ENCODE peak calls at places on chromosomes 13 and 19, in seven cellular contexts. U is heart right ventricle, K is uterus, R is stomach, G is pancreas, W is neural progenitor cell, Y is fibroblast of lung. Q is an unnamed sample. For H3K4me1, the result is how much of the 10 kb centered on the place peaks cover.

GRCh38 chr13:42880241-42880640 is 98.9 kb downstream of the FAM216B start:
- DNase-seq in U (no peak), K (peak), R (no peak), G (no peak), W (no peak), Y (no peak), Q (no peak)

GRCh38 chr13:66803013-66803739 is 427.0 kb downstream of the PCDH9 start:
- DNase-seq in U (no peak), K (no peak), R (no peak), G (no peak), W (no peak), Y (no peak), Q (no peak)

GRCh38 chr13:31105020-31105800 is 56.5 kb downstream of the HSPH1 start:
- DNase-seq in U (no peak), K (no peak), R (no peak), G (no peak), W (no peak), Y (peak), Q (no peak)

GRCh38 chr19:48135411-48135810 is 24.8 kb upstream of the PLA2G4C start:
- DNase-seq in U (no peak), K (no peak), R (no peak), G (no peak), W (no peak), Y (no peak), Q (no peak)

GRCh38 chr19:7397687-7398086 is 49.0 kb downstream of the ARHGEF18 start:
- DNase-seq in U (no peak), K (no peak), R (no peak), G (no peak), W (no peak), Y (peak), Q (no peak)

GRCh38 chr13:93473441-93474270 is 247.0 kb downstream of the GPC6 start:
- DNase-seq in U (no peak), K (no peak), R (no peak), G (no peak), W (no peak), Y (peak), Q (no peak)

GRCh38 chr13:50969691-50970090 is 60.1 kb downstream of the RNASEH2B start:
- DNase-seq in U (no peak), K (no peak), R (no peak), G (no peak), W (peak), Y (peak), Q (peak)

GRCh38 chr13:32264407-32264806 is 50.8 kb downstream of the ZAR1L start:
- DNase-seq in U (peak), K (peak), R (peak), G (no peak), W (no peak), Y (peak), Q (no peak)

GRCh38 chr13:39960206-39960605 is 304.7 kb downstream of the COG6 start:
- DNase-seq in U (no peak), K (no peak), R (no peak), G (no peak), W (no peak), Y (no peak), Q (no peak)

GRCh38 chr19:39539165-39539518 is 819 bp downstream of the EID2 start:
- DNase-seq in U (no peak), K (no peak), R (no peak), G (no peak), W (peak), Y (peak), Q (no peak)

GRCh38 chr13:27620377-27621115 is at the start of gene LNX2:
- DNase-seq in U (peak), K (peak), R (peak), G (peak), W (peak), Y (peak), Q (peak)

GRCh38 chr19:10603873-10604459 is 16.9 kb upstream of the AP1M2 start:
- DNase-seq in U (no peak), K (no peak), R (peak), G (no peak), W (peak), Y (no peak), Q (no peak)

GRCh38 chr13:27619711-27620376 is 485 bp downstream of the LNX2 start:
- DNase-seq in U (peak), K (no peak), R (no peak), G (peak), W (no peak), Y (peak), Q (no peak)

GRCh38 chr13:47572375-47572774 is 428.7 kb downstream of the SUCLA2 start:
- DNase-seq in U (no peak), K (no peak), R (no peak), G (no peak), W (no peak), Y (no peak), Q (no peak)

GRCh38 chr13:100063906-100064305 is 25.0 kb upstream of the PCCA start:
- DNase-seq in U (no peak), K (no peak), R (no peak), G (no peak), W (peak), Y (no peak), Q (no peak)

GRCh38 chr19:50311723-50312635 is 17.2 kb downstream of the KCNC3 start:
- DNase-seq in U (no peak), K (no peak), R (no peak), G (no peak), W (peak), Y (no peak), Q (peak)

GRCh38 chr19:4284176-4284958 is 5.3 kb downstream of the SHD start:
- DNase-seq in U (no peak), K (no peak), R (no peak), G (no peak), W (peak), Y (no peak), Q (peak)

GRCh38 chr19:45913874-45914830 is at the start of gene NANOS2:
- DNase-seq in U (peak), K (no peak), R (no peak), G (no peak), W (peak), Y (no peak), Q (peak)

GRCh38 chr13:24128962-24129361 is 31.6 kb upstream of the SPATA13 start:
- DNase-seq in U (no peak), K (no peak), R (no peak), G (no peak), W (no peak), Y (no peak), Q (no peak)

GRCh38 chr19:46950526-46951235 is 69.0 kb upstream of the NPAS1 start:
- DNase-seq in U (no peak), K (no peak), R (no peak), G (no peak), W (no peak), Y (no peak), Q (no peak)

GRCh38 chr19:7083076-7083956 is 13.8 kb downstream of the ZNF557 start:
- DNase-seq in U (no peak), K (no peak), R (no peak), G (no peak), W (no peak), Y (peak), Q (peak)

GRCh38 chr13:110347088-110347487 is 40.0 kb downstream of the COL4A2 start:
- DNase-seq in U (no peak), K (peak), R (no peak), G (no peak), W (no peak), Y (no peak), Q (no peak)

GRCh38 chr19:32896516-32897214 is 27.1 kb upstream of the SLC7A9 start:
- DNase-seq in U (no peak), K (no peak), R (no peak), G (no peak), W (no peak), Y (peak), Q (peak)

GRCh38 chr19:13547102-13547501 is 40.8 kb upstream of the CACNA1A start:
- DNase-seq in U (no peak), K (no peak), R (no peak), G (no peak), W (no peak), Y (no peak), Q (no peak)

GRCh38 chr13:109813663-109814062 is 27.3 kb upstream of the IRS2 start:
- DNase-seq in U (no peak), K (no peak), R (no peak), G (no peak), W (no peak), Y (no peak), Q (no peak)

GRCh38 chr19:801861-802496 is 4.7 kb downstream of the PTBP1 start:
- DNase-seq in U (no peak), K (peak), R (peak), G (peak), W (no peak), Y (peak), Q (peak)
- H3K4me3 ChIP-seq in U (no peak), K (peak), R (peak), G (peak), W (no peak), Y (peak), Q (no peak)

GRCh38 chr13:46297338-46297737 is 85.6 kb downstream of the LRRC63 start:
- DNase-seq in U (no peak), K (no peak), R (no peak), G (no peak), W (no peak), Y (peak), Q (no peak)
- H3K27ac ChIP-seq in U (no peak), K (no peak), R (peak), G (no peak), W (no peak), Y (peak), Q (no peak)

DNA sequence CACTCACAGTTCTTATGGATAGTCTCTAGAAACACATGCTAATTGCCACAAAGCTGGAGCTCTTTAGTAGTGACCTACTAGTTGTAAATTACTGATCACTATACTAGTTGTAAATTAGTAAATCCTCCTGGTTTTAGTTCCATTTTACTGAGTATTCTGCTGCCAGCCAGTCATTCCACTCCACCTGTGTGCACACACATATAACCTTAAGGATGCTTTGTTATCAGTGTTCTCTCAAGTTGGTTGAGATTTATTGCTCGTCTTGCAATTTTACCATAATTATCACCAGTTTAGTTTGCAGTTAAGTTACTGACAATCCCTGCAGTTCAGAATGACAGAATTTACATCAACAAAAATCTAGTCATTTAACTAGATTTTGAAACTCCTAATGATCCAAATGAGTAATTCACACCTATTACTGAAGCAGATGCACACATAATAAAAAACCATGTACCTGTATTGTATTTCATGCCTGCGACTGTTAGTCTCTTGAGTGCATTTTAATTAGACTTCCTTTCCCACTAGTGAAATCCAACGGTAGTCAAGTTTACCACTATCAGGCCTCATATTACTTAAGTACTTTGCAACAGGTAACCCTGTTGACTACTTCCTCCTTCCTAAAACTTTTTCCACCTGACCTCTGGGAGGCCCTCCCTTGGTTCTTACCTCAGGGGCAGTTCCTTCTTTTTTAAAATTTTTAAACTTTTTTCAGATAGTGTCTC is 7.6 kb downstream of the TPT1 start:
- DNase-seq in U (no peak), K (no peak), R (no peak), G (no peak), W (no peak), Y (no peak), Q (no peak)
- H3K4me1 ChIP-seq in U (half or more), K (under half), R (half or more), G (under half), W (under half), Y (under half), Q (under half)

DNA sequence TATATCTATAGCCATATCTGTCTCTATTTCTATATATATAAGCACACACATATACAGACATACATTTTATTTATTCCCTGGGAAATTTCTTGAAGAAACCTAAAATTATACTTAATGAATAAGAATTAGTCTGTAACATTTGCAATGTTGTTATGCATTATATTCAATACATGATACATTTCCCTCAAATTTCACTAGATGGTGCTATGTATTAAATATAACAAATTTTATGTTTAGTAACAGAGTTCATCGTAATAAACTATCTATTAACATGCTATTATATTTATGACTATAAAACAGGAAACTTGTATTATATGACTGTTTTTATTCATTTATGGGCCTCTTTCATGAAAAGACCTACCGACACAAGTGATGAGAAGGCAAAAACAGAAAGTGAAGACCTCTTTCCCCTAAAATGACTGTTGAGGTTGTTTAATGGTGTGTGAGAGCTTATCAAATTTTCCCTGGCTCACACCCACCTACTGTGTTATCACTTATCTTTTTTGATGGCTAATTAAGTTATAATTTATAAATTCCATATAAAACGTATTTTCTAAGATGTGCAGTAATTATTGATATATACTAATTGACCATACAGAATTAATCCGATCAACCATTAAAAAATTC is 881.9 kb downstream of the SLITRK6 start:
- DNase-seq in U (no peak), K (no peak), R (no peak), G (no peak), W (no peak), Y (peak), Q (peak)
- H3K4me3 ChIP-seq in U (no peak), K (no peak), R (no peak), G (no peak), W (no peak), Y (no peak), Q (no peak)

DNA sequence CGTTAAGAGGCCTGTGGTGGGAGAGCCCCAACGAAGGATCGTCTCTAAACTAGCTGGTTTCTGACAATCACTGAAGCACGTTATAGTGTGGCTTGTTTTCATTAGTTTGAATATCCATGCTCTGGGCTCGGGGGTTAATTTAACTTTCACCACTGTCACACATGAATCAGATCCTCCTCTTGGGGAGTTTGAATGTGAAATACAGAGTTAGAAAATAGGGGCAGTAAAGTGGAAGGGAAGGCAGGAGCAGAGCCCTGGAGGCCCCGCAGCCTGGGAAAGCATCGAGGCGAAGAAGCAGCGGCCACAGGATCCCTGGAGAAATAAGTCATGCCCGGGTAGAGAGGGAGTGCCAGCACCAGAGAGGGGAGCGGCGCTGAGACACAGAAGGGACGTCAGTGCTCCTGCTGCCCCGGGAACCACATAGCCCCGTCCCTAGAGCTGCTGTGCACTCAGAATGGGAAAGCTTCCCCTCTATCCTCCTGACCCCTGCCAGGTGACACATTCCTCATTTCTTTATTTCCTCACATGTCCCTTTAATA is 31.2 kb upstream of the AMER2 start:
- DNase-seq in U (no peak), K (no peak), R (no peak), G (no peak), W (no peak), Y (no peak), Q (no peak)
- H3K27ac ChIP-seq in U (no peak), K (no peak), R (no peak), G (no peak), W (no peak), Y (no peak), Q (no peak)

GRCh38 chr19:34261335-34262109 is 7.2 kb downstream of the GARRE1 start:
- DNase-seq in U (no peak), K (no peak), R (no peak), G (no peak), W (no peak), Y (no peak), Q (no peak)
- H3K4me1 ChIP-seq in U (under half), K (under half), R (half or more), G (under half), W (under half), Y (under half), Q (under half)

DNA sequence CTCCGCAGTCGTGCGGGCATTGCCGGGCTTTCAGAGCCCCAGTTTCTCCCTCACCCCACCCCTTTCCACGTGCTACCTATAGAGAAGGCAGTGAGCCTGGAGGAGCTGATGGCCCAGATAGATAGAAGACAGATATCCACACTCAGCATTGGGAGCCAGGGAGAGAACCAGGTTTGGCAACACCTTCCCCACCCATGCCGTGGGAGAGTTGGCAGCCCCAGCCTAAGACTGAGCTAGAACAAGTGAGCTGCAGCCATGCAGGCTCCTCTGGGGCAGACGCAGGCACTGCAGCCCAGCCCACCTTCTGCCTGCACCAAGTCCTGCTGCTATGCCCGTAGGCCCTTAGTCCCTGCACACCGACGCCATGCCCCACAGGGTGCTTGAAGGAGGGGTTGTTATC is 10.3 kb upstream of the KRTDAP start:
- DNase-seq in U (no peak), K (no peak), R (no peak), G (no peak), W (no peak), Y (no peak), Q (no peak)
- H3K4me3 ChIP-seq in U (no peak), K (no peak), R (no peak), G (no peak), W (no peak), Y (no peak), Q (no peak)

GRCh38 chr19:34124828-34125227 is 47.5 kb upstream of the LSM14A start:
- DNase-seq in U (no peak), K (no peak), R (no peak), G (no peak), W (peak), Y (no peak), Q (no peak)
- H3K27ac ChIP-seq in U (no peak), K (no peak), R (no peak), G (no peak), W (no peak), Y (no peak), Q (no peak)